ENCODE peak calls at places on chromosome 16, in four cellular contexts. One of them, this sample, is unnamed.

GRCh38 chr16:82071421-82071820 is 36.4 kb downstream of the HSD17B2 start:
- DNase-seq in NCI-H774: no peak
- DNase-seq in activated T-cell treated with anti-CD3 and anti-CD28 coated beads, Interleukin-2, amount 50 U/mL, for 72 hours: no peak
- DNase-seq in stimulated activated naive B cell treated with anti-CD40 and anti-IgM and Interleukin-4, amounts not matched to agents 10 μg/mL and 1 μg/mL and 100 μg/mL, for 72 hours: no peak
- DNase-seq in this sample: no peak

GRCh38 chr16:53061701-53062159 is 6.9 kb downstream of the CHD9 start:
- DNase-seq in NCI-H774: no peak
- DNase-seq in stimulated activated naive B cell treated with anti-CD40 and anti-IgM and Interleukin-4, amounts not matched to agents 10 μg/mL and 1 μg/mL and 100 μg/mL, for 72 hours: peak; percentile 93
- DNase-seq in activated T-cell treated with anti-CD3 and anti-CD28 coated beads, Interleukin-2, amount 50 U/mL, for 72 hours: peak; percentile 43
- DNase-seq in this sample: peak; percentile 77

GRCh38 chr16:73326770-73327470 is 279.0 kb upstream of the ZFHX3 start:
- DNase-seq in NCI-H774: no peak
- DNase-seq in stimulated activated naive B cell treated with anti-CD40 and anti-IgM and Interleukin-4, amounts not matched to agents 10 μg/mL and 1 μg/mL and 100 μg/mL, for 72 hours: no peak
- DNase-seq in activated T-cell treated with anti-CD3 and anti-CD28 coated beads, Interleukin-2, amount 50 U/mL, for 72 hours: no peak
- DNase-seq in this sample: no peak

GRCh38 chr16:57846078-57846697 is 43.9 kb upstream of the KIFC3 start:
- DNase-seq in NCI-H774: no peak
- DNase-seq in stimulated activated naive B cell treated with anti-CD40 and anti-IgM and Interleukin-4, amounts not matched to agents 10 μg/mL and 1 μg/mL and 100 μg/mL, for 72 hours: no peak
- DNase-seq in activated T-cell treated with anti-CD3 and anti-CD28 coated beads, Interleukin-2, amount 50 U/mL, for 72 hours: no peak
- DNase-seq in this sample: no peak

GRCh38 chr16:11032922-11033291 is 88.5 kb downstream of the CLEC16A start:
- DNase-seq in stimulated activated naive B cell treated with anti-CD40 and anti-IgM and Interleukin-4, amounts not matched to agents 10 μg/mL and 1 μg/mL and 100 μg/mL, for 72 hours: no peak
- DNase-seq in NCI-H774: no peak
- DNase-seq in activated T-cell treated with anti-CD3 and anti-CD28 coated beads, Interleukin-2, amount 50 U/mL, for 72 hours: no peak
- DNase-seq in this sample: no peak

GRCh38 chr16:87420401-87421368 is 28.5 kb downstream of the MAP1LC3B start:
- DNase-seq in NCI-H774: no peak
- DNase-seq in stimulated activated naive B cell treated with anti-CD40 and anti-IgM and Interleukin-4, amounts not matched to agents 10 μg/mL and 1 μg/mL and 100 μg/mL, for 72 hours: no peak
- DNase-seq in activated T-cell treated with anti-CD3 and anti-CD28 coated beads, Interleukin-2, amount 50 U/mL, for 72 hours: no peak
- DNase-seq in this sample: no peak

GRCh38 chr16:31357324-31358156 is 2.6 kb downstream of the ITGAX start:
- DNase-seq in NCI-H774: no peak
- DNase-seq in stimulated activated naive B cell treated with anti-CD40 and anti-IgM and Interleukin-4, amounts not matched to agents 10 μg/mL and 1 μg/mL and 100 μg/mL, for 72 hours: no peak
- DNase-seq in activated T-cell treated with anti-CD3 and anti-CD28 coated beads, Interleukin-2, amount 50 U/mL, for 72 hours: no peak
- DNase-seq in this sample: no peak

GRCh38 chr16:51012396-51012795 is 138.7 kb downstream of the SALL1 start:
- DNase-seq in NCI-H774: no peak
- DNase-seq in activated T-cell treated with anti-CD3 and anti-CD28 coated beads, Interleukin-2, amount 50 U/mL, for 72 hours: no peak
- DNase-seq in stimulated activated naive B cell treated with anti-CD40 and anti-IgM and Interleukin-4, amounts not matched to agents 10 μg/mL and 1 μg/mL and 100 μg/mL, for 72 hours: no peak
- DNase-seq in this sample: no peak

GRCh38 chr16:63346000-63346399 is 1309.8 kb upstream of the CDH8 start:
- DNase-seq in NCI-H774: no peak
- DNase-seq in stimulated activated naive B cell treated with anti-CD40 and anti-IgM and Interleukin-4, amounts not matched to agents 10 μg/mL and 1 μg/mL and 100 μg/mL, for 72 hours: no peak
- DNase-seq in activated T-cell treated with anti-CD3 and anti-CD28 coated beads, Interleukin-2, amount 50 U/mL, for 72 hours: no peak
- DNase-seq in this sample: no peak

GRCh38 chr16:49013727-49014080 is 267.9 kb downstream of the CBLN1 start:
- DNase-seq in NCI-H774: no peak
- DNase-seq in activated T-cell treated with anti-CD3 and anti-CD28 coated beads, Interleukin-2, amount 50 U/mL, for 72 hours: no peak
- DNase-seq in stimulated activated naive B cell treated with anti-CD40 and anti-IgM and Interleukin-4, amounts not matched to agents 10 μg/mL and 1 μg/mL and 100 μg/mL, for 72 hours: no peak
- DNase-seq in this sample: no peak

GRCh38 chr16:84043486-84044107 is 1.0 kb upstream of the SLC38A8 start:
- DNase-seq in NCI-H774: no peak
- DNase-seq in activated T-cell treated with anti-CD3 and anti-CD28 coated beads, Interleukin-2, amount 50 U/mL, for 72 hours: no peak
- DNase-seq in stimulated activated naive B cell treated with anti-CD40 and anti-IgM and Interleukin-4, amounts not matched to agents 10 μg/mL and 1 μg/mL and 100 μg/mL, for 72 hours: no peak
- DNase-seq in this sample: no peak

GRCh38 chr16:27961296-27961620 is 102.3 kb downstream of the GSG1L start:
- DNase-seq in activated T-cell treated with anti-CD3 and anti-CD28 coated beads, Interleukin-2, amount 50 U/mL, for 72 hours: no peak
- DNase-seq in NCI-H774: no peak
- DNase-seq in stimulated activated naive B cell treated with anti-CD40 and anti-IgM and Interleukin-4, amounts not matched to agents 10 μg/mL and 1 μg/mL and 100 μg/mL, for 72 hours: no peak
- DNase-seq in this sample: no peak

GRCh38 chr16:27642753-27643152 is 92.8 kb downstream of the KATNIP start:
- DNase-seq in NCI-H774: no peak
- DNase-seq in activated T-cell treated with anti-CD3 and anti-CD28 coated beads, Interleukin-2, amount 50 U/mL, for 72 hours: no peak
- DNase-seq in stimulated activated naive B cell treated with anti-CD40 and anti-IgM and Interleukin-4, amounts not matched to agents 10 μg/mL and 1 μg/mL and 100 μg/mL, for 72 hours: no peak
- DNase-seq in this sample: no peak

GRCh38 chr16:22816475-22816874 is 2.5 kb downstream of the HS3ST2 start:
- DNase-seq in activated T-cell treated with anti-CD3 and anti-CD28 coated beads, Interleukin-2, amount 50 U/mL, for 72 hours: no peak
- DNase-seq in NCI-H774: no peak
- DNase-seq in stimulated activated naive B cell treated with anti-CD40 and anti-IgM and Interleukin-4, amounts not matched to agents 10 μg/mL and 1 μg/mL and 100 μg/mL, for 72 hours: no peak
- DNase-seq in this sample: no peak

GRCh38 chr16:86542756-86543750 is 12.0 kb downstream of the MTHFSD start:
- DNase-seq in activated T-cell treated with anti-CD3 and anti-CD28 coated beads, Interleukin-2, amount 50 U/mL, for 72 hours: no peak
- DNase-seq in stimulated activated naive B cell treated with anti-CD40 and anti-IgM and Interleukin-4, amounts not matched to agents 10 μg/mL and 1 μg/mL and 100 μg/mL, for 72 hours: no peak
- DNase-seq in NCI-H774: no peak
- DNase-seq in this sample: no peak

GRCh38 chr16:56109205-56109604 is 82.1 kb upstream of the GNAO1 start:
- DNase-seq in activated T-cell treated with anti-CD3 and anti-CD28 coated beads, Interleukin-2, amount 50 U/mL, for 72 hours: no peak
- DNase-seq in NCI-H774: no peak
- DNase-seq in stimulated activated naive B cell treated with anti-CD40 and anti-IgM and Interleukin-4, amounts not matched to agents 10 μg/mL and 1 μg/mL and 100 μg/mL, for 72 hours: no peak
- DNase-seq in this sample: no peak

GRCh38 chr16:81014672-81015071 is 7.7 kb downstream of the CENPN start:
- DNase-seq in NCI-H774: no peak
- DNase-seq in stimulated activated naive B cell treated with anti-CD40 and anti-IgM and Interleukin-4, amounts not matched to agents 10 μg/mL and 1 μg/mL and 100 μg/mL, for 72 hours: no peak
- DNase-seq in activated T-cell treated with anti-CD3 and anti-CD28 coated beads, Interleukin-2, amount 50 U/mL, for 72 hours: no peak
- DNase-seq in this sample: no peak

GRCh38 chr16:69848635-69849545 is 86.8 kb downstream of the WWP2 start:
- DNase-seq in activated T-cell treated with anti-CD3 and anti-CD28 coated beads, Interleukin-2, amount 50 U/mL, for 72 hours: no peak
- DNase-seq in NCI-H774: no peak
- DNase-seq in stimulated activated naive B cell treated with anti-CD40 and anti-IgM and Interleukin-4, amounts not matched to agents 10 μg/mL and 1 μg/mL and 100 μg/mL, for 72 hours: no peak
- DNase-seq in this sample: no peak

GRCh38 chr16:30488764-30489595 is 16.4 kb downstream of the ITGAL start:
- DNase-seq in stimulated activated naive B cell treated with anti-CD40 and anti-IgM and Interleukin-4, amounts not matched to agents 10 μg/mL and 1 μg/mL and 100 μg/mL, for 72 hours: no peak
- DNase-seq in activated T-cell treated with anti-CD3 and anti-CD28 coated beads, Interleukin-2, amount 50 U/mL, for 72 hours: no peak
- DNase-seq in NCI-H774: no peak
- DNase-seq in this sample: no peak

GRCh38 chr16:28096974-28097373 is 33.5 kb upstream of the GSG1L start:
- DNase-seq in activated T-cell treated with anti-CD3 and anti-CD28 coated beads, Interleukin-2, amount 50 U/mL, for 72 hours: no peak
- DNase-seq in stimulated activated naive B cell treated with anti-CD40 and anti-IgM and Interleukin-4, amounts not matched to agents 10 μg/mL and 1 μg/mL and 100 μg/mL, for 72 hours: no peak
- DNase-seq in NCI-H774: no peak
- DNase-seq in this sample: no peak

GRCh38 chr16:67312450-67313118 is 14.0 kb downstream of the KCTD19 start:
- DNase-seq in activated T-cell treated with anti-CD3 and anti-CD28 coated beads, Interleukin-2, amount 50 U/mL, for 72 hours: no peak
- DNase-seq in NCI-H774: no peak
- DNase-seq in stimulated activated naive B cell treated with anti-CD40 and anti-IgM and Interleukin-4, amounts not matched to agents 10 μg/mL and 1 μg/mL and 100 μg/mL, for 72 hours: no peak
- DNase-seq in this sample: no peak

GRCh38 chr16:2846511-2847310 is 11.3 kb downstream of the PRSS22 start:
- DNase-seq in activated T-cell treated with anti-CD3 and anti-CD28 coated beads, Interleukin-2, amount 50 U/mL, for 72 hours: peak; percentile 29
- DNase-seq in stimulated activated naive B cell treated with anti-CD40 and anti-IgM and Interleukin-4, amounts not matched to agents 10 μg/mL and 1 μg/mL and 100 μg/mL, for 72 hours: no peak
- DNase-seq in NCI-H774: no peak
- DNase-seq in this sample: no peak

GRCh38 chr16:72051818-72052217 is 2.5 kb upstream of the HP start:
- DNase-seq in activated T-cell treated with anti-CD3 and anti-CD28 coated beads, Interleukin-2, amount 50 U/mL, for 72 hours: no peak
- DNase-seq in NCI-H774: no peak
- DNase-seq in stimulated activated naive B cell treated with anti-CD40 and anti-IgM and Interleukin-4, amounts not matched to agents 10 μg/mL and 1 μg/mL and 100 μg/mL, for 72 hours: no peak
- DNase-seq in this sample: no peak

GRCh38 chr16:81558444-81559175 is 114.0 kb downstream of the CMIP start:
- DNase-seq in activated T-cell treated with anti-CD3 and anti-CD28 coated beads, Interleukin-2, amount 50 U/mL, for 72 hours: no peak
- DNase-seq in NCI-H774: peak; percentile 18
- DNase-seq in stimulated activated naive B cell treated with anti-CD40 and anti-IgM and Interleukin-4, amounts not matched to agents 10 μg/mL and 1 μg/mL and 100 μg/mL, for 72 hours: no peak
- DNase-seq in this sample: no peak

GRCh38 chr16:14291941-14292825 is 221.1 kb downstream of the MRTFB start:
- DNase-seq in stimulated activated naive B cell treated with anti-CD40 and anti-IgM and Interleukin-4, amounts not matched to agents 10 μg/mL and 1 μg/mL and 100 μg/mL, for 72 hours: no peak
- DNase-seq in NCI-H774: no peak
- DNase-seq in activated T-cell treated with anti-CD3 and anti-CD28 coated beads, Interleukin-2, amount 50 U/mL, for 72 hours: no peak
- DNase-seq in this sample: no peak

GRCh38 chr16:57497121-57497520 is 10.8 kb upstream of the DOK4 start:
- DNase-seq in activated T-cell treated with anti-CD3 and anti-CD28 coated beads, Interleukin-2, amount 50 U/mL, for 72 hours: no peak
- DNase-seq in stimulated activated naive B cell treated with anti-CD40 and anti-IgM and Interleukin-4, amounts not matched to agents 10 μg/mL and 1 μg/mL and 100 μg/mL, for 72 hours: no peak
- DNase-seq in NCI-H774: no peak
- DNase-seq in this sample: no peak

GRCh38 chr16:81416749-81417148 is 27.9 kb upstream of the CMIP start:
- DNase-seq in stimulated activated naive B cell treated with anti-CD40 and anti-IgM and Interleukin-4, amounts not matched to agents 10 μg/mL and 1 μg/mL and 100 μg/mL, for 72 hours: no peak
- DNase-seq in activated T-cell treated with anti-CD3 and anti-CD28 coated beads, Interleukin-2, amount 50 U/mL, for 72 hours: no peak
- DNase-seq in NCI-H774: no peak
- DNase-seq in this sample: no peak

GRCh38 chr16:19851476-19851875 is 33.2 kb downstream of the GPRC5B start:
- DNase-seq in activated T-cell treated with anti-CD3 and anti-CD28 coated beads, Interleukin-2, amount 50 U/mL, for 72 hours: no peak
- DNase-seq in NCI-H774: no peak
- DNase-seq in stimulated activated naive B cell treated with anti-CD40 and anti-IgM and Interleukin-4, amounts not matched to agents 10 μg/mL and 1 μg/mL and 100 μg/mL, for 72 hours: no peak
- DNase-seq in this sample: no peak

GRCh38 chr16:8063151-8063550 is 527.2 kb downstream of the TMEM114 start:
- DNase-seq in NCI-H774: no peak
- DNase-seq in activated T-cell treated with anti-CD3 and anti-CD28 coated beads, Interleukin-2, amount 50 U/mL, for 72 hours: no peak
- DNase-seq in stimulated activated naive B cell treated with anti-CD40 and anti-IgM and Interleukin-4, amounts not matched to agents 10 μg/mL and 1 μg/mL and 100 μg/mL, for 72 hours: no peak
- DNase-seq in this sample: no peak

GRCh38 chr16:71626018-71626857 is at the start of gene MARVELD3:
- DNase-seq in activated T-cell treated with anti-CD3 and anti-CD28 coated beads, Interleukin-2, amount 50 U/mL, for 72 hours: peak; percentile 27
- DNase-seq in stimulated activated naive B cell treated with anti-CD40 and anti-IgM and Interleukin-4, amounts not matched to agents 10 μg/mL and 1 μg/mL and 100 μg/mL, for 72 hours: no peak
- DNase-seq in NCI-H774: peak; percentile 42
- DNase-seq in this sample: peak; percentile 45

GRCh38 chr16:87203060-87203656 is 114.0 kb downstream of the C16orf95 start:
- DNase-seq in stimulated activated naive B cell treated with anti-CD40 and anti-IgM and Interleukin-4, amounts not matched to agents 10 μg/mL and 1 μg/mL and 100 μg/mL, for 72 hours: peak; percentile 16
- DNase-seq in NCI-H774: no peak
- DNase-seq in activated T-cell treated with anti-CD3 and anti-CD28 coated beads, Interleukin-2, amount 50 U/mL, for 72 hours: peak; percentile 60
- DNase-seq in this sample: peak; percentile 51

GRCh38 chr16:76389126-76389525 is 111.9 kb downstream of the CNTNAP4 start:
- DNase-seq in NCI-H774: no peak
- DNase-seq in stimulated activated naive B cell treated with anti-CD40 and anti-IgM and Interleukin-4, amounts not matched to agents 10 μg/mL and 1 μg/mL and 100 μg/mL, for 72 hours: no peak
- DNase-seq in activated T-cell treated with anti-CD3 and anti-CD28 coated beads, Interleukin-2, amount 50 U/mL, for 72 hours: no peak
- DNase-seq in this sample: no peak

GRCh38 chr16:49452568-49452967 is 79.0 kb downstream of the C16orf78 start:
- DNase-seq in stimulated activated naive B cell treated with anti-CD40 and anti-IgM and Interleukin-4, amounts not matched to agents 10 μg/mL and 1 μg/mL and 100 μg/mL, for 72 hours: no peak
- DNase-seq in NCI-H774: no peak
- DNase-seq in activated T-cell treated with anti-CD3 and anti-CD28 coated beads, Interleukin-2, amount 50 U/mL, for 72 hours: no peak
- DNase-seq in this sample: no peak

GRCh38 chr16:56610017-56610608 is 1.7 kb downstream of the MT2A start:
- DNase-seq in stimulated activated naive B cell treated with anti-CD40 and anti-IgM and Interleukin-4, amounts not matched to agents 10 μg/mL and 1 μg/mL and 100 μg/mL, for 72 hours: no peak
- DNase-seq in activated T-cell treated with anti-CD3 and anti-CD28 coated beads, Interleukin-2, amount 50 U/mL, for 72 hours: peak; percentile 90
- DNase-seq in NCI-H774: no peak
- DNase-seq in this sample: peak; percentile 41

GRCh38 chr16:15141586-15141985 is 47.5 kb upstream of the RRN3 start:
- DNase-seq in NCI-H774: no peak
- DNase-seq in activated T-cell treated with anti-CD3 and anti-CD28 coated beads, Interleukin-2, amount 50 U/mL, for 72 hours: no peak
- DNase-seq in stimulated activated naive B cell treated with anti-CD40 and anti-IgM and Interleukin-4, amounts not matched to agents 10 μg/mL and 1 μg/mL and 100 μg/mL, for 72 hours: no peak
- DNase-seq in this sample: no peak